ENCODE peak calls at places on chromosome 11, in seven cellular contexts. J is IMR-90; K is upper lobe of left lung; D is SK-N-SH; I is A549; M is naive thymus-derived CD4-positive, alpha-beta T cell; L is tibial nerve. B is an unnamed sample.

GRCh38 chr11:116499396-116500001 is 273.3 kb downstream of the BUD13 start:
- DNase-seq in I (peak), L (peak), M (no peak), D (peak), K (peak), J (peak), B (no peak)

GRCh38 chr11:9573775-9574555 is 495 bp downstream of the WEE1 start:
- DNase-seq in M (no peak), I (peak), D (peak), K (peak), J (no peak), L (no peak), B (peak)

GRCh38 chr11:96875772-96876171 is 486.0 kb downstream of the JRKL start:
- DNase-seq in J (no peak), M (no peak), I (no peak), K (no peak), L (no peak), D (peak), B (no peak)

GRCh38 chr11:1852885-1853284 is at the start of gene LSP1:
- DNase-seq in K (peak), J (no peak), I (no peak), D (no peak), L (no peak), M (no peak), B (peak)

GRCh38 chr11:129950319-129951034 is 52.2 kb downstream of the PRDM10 start:
- DNase-seq in D (no peak), J (peak), L (peak), M (no peak), K (peak), I (no peak), B (no peak)

GRCh38 chr11:90491466-90491865 is 268.6 kb upstream of the CHORDC1 start:
- DNase-seq in L (no peak), K (no peak), D (no peak), J (no peak), I (no peak), M (no peak), B (no peak)

GRCh38 chr11:10294289-10294953 is 402 bp upstream of the SBF2 start:
- DNase-seq in K (no peak), D (peak), J (peak), M (no peak), I (peak), L (peak), B (no peak)

GRCh38 chr11:44729065-44729464 is 2.3 kb downstream of the TSPAN18 start:
- DNase-seq in K (no peak), D (no peak), J (no peak), M (no peak), I (no peak), L (no peak), B (no peak)

GRCh38 chr11:18705651-18706281 is 7.2 kb downstream of the TMEM86A start:
- DNase-seq in I (no peak), M (no peak), L (no peak), D (peak), J (no peak), K (peak), B (no peak)

GRCh38 chr11:5550440-5551095 is 2.2 kb upstream of the OR52H1 start:
- DNase-seq in J (peak), I (no peak), K (no peak), L (no peak), D (no peak), M (no peak), B (no peak)

GRCh38 chr11:78797559-78797958 is 222.9 kb upstream of the NARS2 start:
- DNase-seq in M (no peak), D (no peak), K (no peak), L (no peak), I (no peak), J (no peak), B (no peak)

GRCh38 chr11:75259711-75260110 is 19.1 kb downstream of the TPBGL start:
- DNase-seq in J (no peak), K (no peak), L (no peak), M (no peak), D (no peak), I (no peak), B (no peak)

GRCh38 chr11:74840486-74840885 is 91.8 kb downstream of the RNF169 start:
- DNase-seq in K (no peak), D (no peak), I (no peak), M (no peak), L (no peak), J (no peak), B (no peak)

GRCh38 chr11:88338223-88338661 is 706 bp upstream of the CTSC start:
- DNase-seq in I (peak), D (peak), M (peak), K (peak), L (peak), J (peak), B (peak)

GRCh38 chr11:87428266-87428665 is 390.5 kb downstream of the TMEM135 start:
- DNase-seq in D (no peak), L (no peak), K (no peak), J (peak), M (no peak), I (no peak), B (no peak)

GRCh38 chr11:119791047-119791446 is 62.0 kb upstream of the NECTIN1 start:
- DNase-seq in M (no peak), I (no peak), D (no peak), J (no peak), L (no peak), K (no peak), B (no peak)

GRCh38 chr11:121212696-121213567 is 79.6 kb upstream of the SC5D start:
- DNase-seq in J (no peak), L (no peak), M (no peak), K (no peak), D (no peak), I (no peak), B (no peak)

GRCh38 chr11:117010808-117011540 is 87.3 kb downstream of the SIK3 start:
- DNase-seq in D (no peak), K (no peak), J (peak), L (no peak), M (no peak), I (peak), B (no peak)

GRCh38 chr11:59680287-59681154 is 11.7 kb upstream of the PATL1 start:
- DNase-seq in D (peak), L (peak), I (peak), J (peak), K (peak), M (no peak), B (peak)

GRCh38 chr11:103682318-103683184 is 353.9 kb upstream of the DDI1 start:
- DNase-seq in K (peak), L (peak), J (peak), D (peak), I (peak), M (peak), B (peak)

GRCh38 chr11:40867991-40868685 is 591.3 kb downstream of the LRRC4C start:
- DNase-seq in K (no peak), I (no peak), D (no peak), J (no peak), L (no peak), M (no peak), B (no peak)

GRCh38 chr11:22130462-22131053 is 62.3 kb upstream of the ANO5 start:
- DNase-seq in M (no peak), I (no peak), K (no peak), D (peak), J (no peak), L (no peak), B (no peak)

GRCh38 chr11:23041104-23041503 is 180.8 kb upstream of the CCDC179 start:
- DNase-seq in I (no peak), K (no peak), J (no peak), M (no peak), D (no peak), L (no peak), B (no peak)

GRCh38 chr11:63736864-63737263 is 31.7 kb downstream of the ZFTA start:
- DNase-seq in I (no peak), D (no peak), K (no peak), J (no peak), M (no peak), L (no peak), B (no peak)

GRCh38 chr11:41532413-41532812 is 73.0 kb upstream of the LRRC4C start:
- DNase-seq in K (no peak), D (no peak), J (no peak), L (no peak), M (no peak), I (no peak), B (no peak)

GRCh38 chr11:101974255-101974654 is 57.9 kb upstream of the ANGPTL5 start:
- DNase-seq in M (no peak), J (peak), D (no peak), K (no peak), I (no peak), L (no peak), B (no peak)

GRCh38 chr11:50412832-50413231 is 380.2 kb downstream of the OR4C45 start:
- DNase-seq in M (no peak), K (no peak), L (no peak), I (no peak), J (no peak), D (no peak), B (no peak)

GRCh38 chr11:57604289-57605010 is 7.0 kb downstream of the SERPING1 start:
- DNase-seq in D (no peak), L (no peak), I (no peak), M (no peak), K (no peak), J (no peak), B (no peak)

GRCh38 chr11:117610901-117611300 is 186.1 kb downstream of the DSCAML1 start:
- DNase-seq in M (no peak), J (no peak), L (no peak), I (no peak), D (no peak), K (no peak), B (no peak)

GRCh38 chr11:115806056-115806455 is 301.8 kb upstream of the CADM1 start:
- DNase-seq in D (peak), K (no peak), J (no peak), L (no peak), M (no peak), I (no peak), B (no peak)

GRCh38 chr11:77019976-77020591 is 14.1 kb upstream of the B3GNT6 start:
- DNase-seq in K (no peak), M (no peak), J (peak), L (no peak), I (peak), D (no peak), B (no peak)

GRCh38 chr11:1351278-1351937 is 38.3 kb upstream of the BRSK2 start:
- DNase-seq in M (no peak), K (no peak), D (peak), L (no peak), J (no peak), I (no peak), B (no peak)

GRCh38 chr11:72924568-72925190 is 110.5 kb downstream of the ATG16L2 start:
- DNase-seq in K (no peak), J (peak), I (peak), D (peak), M (no peak), L (no peak), B (no peak)

GRCh38 chr11:22785251-22785650 is 44.4 kb downstream of the SVIP start:
- DNase-seq in D (no peak), J (peak), K (no peak), I (no peak), L (no peak), M (no peak), B (no peak)

GRCh38 chr11:33772300-33772699 is 2.0 kb downstream of the FBXO3 start:
- DNase-seq in M (no peak), I (no peak), K (no peak), D (no peak), L (no peak), J (peak), B (no peak)

GRCh38 chr11:47923667-47924066 is 56.7 kb upstream of the PTPRJ start:
- DNase-seq in J (peak), M (no peak), D (no peak), L (peak), K (peak), I (no peak), B (no peak)

GRCh38 chr11:117144477-117145392 is 648 bp downstream of the PAFAH1B2 start:
- DNase-seq in D (peak), K (peak), I (peak), J (peak), M (peak), L (peak), B (no peak)

GRCh38 chr11:102254047-102254446 is 63.2 kb upstream of the BIRC3 start:
- DNase-seq in M (no peak), K (no peak), L (no peak), I (peak), D (no peak), J (no peak), B (no peak)

GRCh38 chr11:69920500-69921428 is 101.5 kb upstream of the FGF3 start:
- DNase-seq in D (no peak), J (no peak), K (peak), M (no peak), L (no peak), I (no peak), B (no peak)

GRCh38 chr11:69919659-69920499 is 100.7 kb upstream of the FGF3 start:
- DNase-seq in D (no peak), J (no peak), M (no peak), I (no peak), K (no peak), L (no peak), B (no peak)

GRCh38 chr11:69917529-69917928 is 98.3 kb upstream of the FGF3 start:
- DNase-seq in D (no peak), M (no peak), I (no peak), J (no peak), K (no peak), L (no peak), B (no peak)

GRCh38 chr11:69918231-69918937 is 99.2 kb upstream of the FGF3 start:
- DNase-seq in I (no peak), K (no peak), M (no peak), J (no peak), D (no peak), L (no peak), B (no peak)

GRCh38 chr11:69918938-69919650 is 99.9 kb upstream of the FGF3 start:
- DNase-seq in K (peak), D (peak), J (peak), I (peak), L (peak), M (peak), B (peak)
- H3K4me3 ChIP-seq in K (no peak), D (no peak), J (no peak), I (no peak), L (no peak), M (no peak), B (no peak)

GRCh38 chr11:79971255-79971654 is 530.4 kb upstream of the TENM4 start:
- DNase-seq in L (no peak), K (no peak), I (no peak), M (no peak), D (no peak), J (no peak), B (no peak)

GRCh38 chr11:79973701-79974626 is 533.1 kb upstream of the TENM4 start:
- DNase-seq in J (peak), K (peak), M (no peak), D (no peak), I (no peak), L (peak), B (no peak)
- H3K27ac ChIP-seq in J (no peak), K (no peak), M (no peak), D (no peak), I (no peak), L (no peak), B (no peak)

DNA sequence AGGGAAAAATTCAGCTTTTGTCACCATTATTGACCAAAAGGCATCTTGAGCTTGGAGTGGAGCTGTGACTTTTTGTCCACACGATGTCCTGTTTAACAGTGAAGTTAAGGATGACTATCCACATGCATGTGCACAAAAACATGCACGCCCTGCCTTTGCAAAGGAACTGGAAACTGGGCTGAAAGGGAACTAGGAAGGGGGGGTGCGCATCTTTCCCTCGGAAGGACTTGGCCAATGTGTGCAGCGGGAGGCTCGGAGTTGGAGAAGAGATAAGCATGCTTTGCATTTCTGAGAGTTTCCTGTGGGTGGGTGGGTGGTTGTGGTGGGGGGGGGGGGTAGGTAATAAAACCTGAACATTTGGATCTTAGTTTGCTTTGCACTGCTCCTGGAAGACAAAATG is 421 bp upstream of the KIRREL3 start:
- DNase-seq in M (no peak), K (no peak), D (no peak), I (no peak), J (peak), L (no peak), B (no peak)
- H3K4me3 ChIP-seq in M (no peak), K (no peak), D (peak), I (peak), J (peak), L (no peak), B (no peak)

GRCh38 chr11:61969391-61969758 is 1.9 kb upstream of the FTH1 start:
- DNase-seq in K (no peak), M (no peak), D (no peak), J (no peak), L (no peak), I (no peak), B (no peak)
- H3K27ac ChIP-seq in K (peak), M (peak), D (no peak), J (peak), L (peak), I (peak), B (no peak)